ENCODE peak calls at places on chromosomes 6 and 20, in seven cellular contexts. H is keratinocyte, E is H1, U is HCT116, J is fibroblast of lung, L is GM12878, T is K562. Y is an unnamed sample.

GRCh38 chr6:168355716-168356522 is 36.3 kb upstream of the DACT2 start:
- DNase-seq in H (no peak), E (no peak), U (peak; percentile 10), J (no peak), L (no peak), T (peak; percentile 68), Y (no peak)

GRCh38 chr6:45171380-45171779 is 156.8 kb upstream of the RUNX2 start:
- DNase-seq in H (no peak), E (no peak), U (no peak), J (no peak), L (no peak), T (no peak), Y (no peak)

GRCh38 chr6:157533397-157533814 is 152.4 kb downstream of the ZDHHC14 start:
- DNase-seq in H (no peak), E (no peak), U (no peak), J (no peak), L (no peak), T (peak; percentile 25), Y (no peak)

GRCh38 chr20:56043227-56043626 is 37.9 kb upstream of the CBLN4 start:
- DNase-seq in H (no peak), E (no peak), U (no peak), J (no peak), L (no peak), T (no peak), Y (no peak)

GRCh38 chr6:170293881-170294755 is 3.2 kb upstream of the DLL1 start:
- DNase-seq in H (no peak), E (no peak), U (no peak), J (no peak), L (no peak), T (no peak), Y (no peak)

GRCh38 chr20:41003143-41003932 is 25.3 kb upstream of the TOP1 start:
- DNase-seq in H (peak; percentile 93), E (peak; percentile 33), U (peak; percentile 98), J (peak; percentile 99), L (no peak), T (peak; percentile 75), Y (no peak)

GRCh38 chr6:37486440-37486839 is 13.3 kb downstream of the CCDC167 start:
- DNase-seq in H (no peak), E (no peak), U (no peak), J (no peak), L (no peak), T (no peak), Y (no peak)

GRCh38 chr6:43338243-43338642 is 29.6 kb upstream of the CRIP3 start:
- DNase-seq in H (no peak), E (no peak), U (no peak), J (no peak), L (peak; percentile 72), T (no peak), Y (no peak)

GRCh38 chr6:157615411-157615763 is 207.7 kb upstream of the SNX9 start:
- DNase-seq in H (no peak), E (no peak), U (no peak), J (peak; percentile 37), L (no peak), T (no peak), Y (no peak)

GRCh38 chr6:170189236-170189635 is 101.6 kb downstream of the DLL1 start:
- DNase-seq in H (no peak), E (no peak), U (no peak), J (no peak), L (no peak), T (no peak), Y (no peak)

GRCh38 chr6:118984342-118984741 is 49.4 kb upstream of the MCM9 start:
- DNase-seq in H (no peak), E (no peak), U (no peak), J (no peak), L (no peak), T (no peak), Y (no peak)

GRCh38 chr6:56297022-56297995 is 49.9 kb upstream of the COL21A1 start:
- DNase-seq in H (no peak), E (no peak), U (no peak), J (peak; percentile 38), L (no peak), T (no peak), Y (no peak)

GRCh38 chr20:22863881-22864280 is 171.2 kb upstream of the SSTR4 start:
- DNase-seq in H (no peak), E (no peak), U (no peak), J (no peak), L (no peak), T (no peak), Y (no peak)

GRCh38 chr6:156988276-156989158 is 211.3 kb downstream of the ARID1B start:
- DNase-seq in H (no peak), E (no peak), U (no peak), J (no peak), L (peak; percentile 57), T (peak; percentile 83), Y (no peak)

GRCh38 chr20:25382704-25383370 is 7.8 kb downstream of the ABHD12 start:
- DNase-seq in H (no peak), E (no peak), U (no peak), J (no peak), L (no peak), T (no peak), Y (no peak)

DNA sequence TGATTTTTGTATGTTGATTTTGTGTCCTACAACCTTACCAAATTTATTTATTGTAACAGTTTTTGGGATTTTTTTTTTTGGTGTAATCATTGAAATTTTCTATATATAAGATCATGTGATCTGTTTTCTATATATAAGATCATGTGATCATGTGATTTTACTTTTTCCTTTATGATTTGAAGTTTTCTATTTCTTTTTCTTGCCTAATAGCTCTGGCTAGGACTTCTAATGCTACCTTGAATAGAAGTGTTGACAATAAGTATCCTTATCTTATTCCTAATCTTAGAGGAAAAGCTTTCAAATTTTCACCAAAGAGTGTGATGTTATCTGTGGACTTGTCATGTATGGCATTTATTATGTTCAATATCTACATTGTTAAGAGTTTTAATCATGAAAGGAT is 69.7 kb downstream of the TNFAIP3 start:
- DNase-seq in H (no peak), E (no peak), U (no peak), J (no peak), L (no peak), T (no peak), Y (no peak)
- H3K9me3 ChIP-seq in H (no peaks in the 10 kb centered on the region), E (peaks cover 4% of the 10 kb centered on the region), U (no peaks in the 10 kb centered on the region), J (no peaks in the 10 kb centered on the region), L (peaks cover 16% of the 10 kb centered on the region), T (no peaks in the 10 kb centered on the region), Y (no peaks in the 10 kb centered on the region)

DNA sequence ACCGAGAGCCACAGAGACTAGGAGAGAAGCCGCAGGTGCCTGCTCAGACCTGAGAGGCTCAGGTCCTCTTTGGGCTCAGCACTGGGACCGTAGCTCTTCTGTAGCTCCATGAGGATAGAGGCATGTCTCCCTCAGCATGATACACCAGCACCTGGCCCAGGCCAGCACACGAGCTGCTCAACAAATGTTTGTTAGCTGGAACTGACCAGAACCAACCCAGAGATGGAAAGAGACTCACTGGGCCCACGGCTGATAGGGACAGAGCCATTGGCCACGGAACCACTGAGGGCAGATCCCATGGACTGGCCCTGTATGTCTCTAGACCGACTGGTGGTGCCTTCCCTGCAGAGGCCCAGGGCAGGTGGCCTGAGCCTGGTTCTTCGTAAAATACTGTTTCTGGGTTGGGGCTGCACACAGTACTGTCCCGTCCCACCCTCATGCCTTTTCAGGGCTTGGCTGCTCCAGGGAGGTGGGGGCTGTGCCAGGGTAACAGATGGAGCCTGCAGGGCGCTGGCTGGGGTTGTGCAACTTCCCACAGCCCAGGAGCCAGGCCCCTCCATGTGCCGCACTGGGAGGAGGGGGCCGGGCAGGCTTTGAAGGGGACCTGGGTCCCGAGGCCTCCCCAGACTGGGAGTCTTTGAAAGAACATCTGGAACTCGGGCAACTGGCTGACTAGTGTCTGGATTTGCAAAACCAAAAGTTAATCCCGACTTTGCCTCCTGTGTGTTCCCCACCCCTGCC is 5.2 kb downstream of the C20orf204 start:
- DNase-seq in H (no peak), E (no peak), U (no peak), J (no peak), L (no peak), T (no peak), Y (no peak)
- TF ChIP-seq EZH2 in H (no peak), E (no peak), U (no peak), J (peak; percentile 83), L (no peak), T (no peak), Y (no peak)

GRCh38 chr20:53448426-53448825 is 145.2 kb downstream of the ZNF217 start:
- DNase-seq in H (no peak), E (no peak), U (no peak), J (no peak), L (no peak), T (no peak), Y (no peak)

GRCh38 chr20:53444386-53444785 is 149.3 kb downstream of the ZNF217 start:
- DNase-seq in H (no peak), E (no peak), U (no peak), J (no peak), L (no peak), T (no peak), Y (no peak)

GRCh38 chr20:53445276-53445675 is 148.4 kb downstream of the ZNF217 start:
- DNase-seq in H (no peak), E (no peak), U (no peak), J (peak; percentile 8), L (no peak), T (no peak), Y (no peak)

GRCh38 chr20:53447271-53447670 is 146.4 kb downstream of the ZNF217 start:
- DNase-seq in H (no peak), E (no peak), U (no peak), J (no peak), L (no peak), T (no peak), Y (no peak)

DNA sequence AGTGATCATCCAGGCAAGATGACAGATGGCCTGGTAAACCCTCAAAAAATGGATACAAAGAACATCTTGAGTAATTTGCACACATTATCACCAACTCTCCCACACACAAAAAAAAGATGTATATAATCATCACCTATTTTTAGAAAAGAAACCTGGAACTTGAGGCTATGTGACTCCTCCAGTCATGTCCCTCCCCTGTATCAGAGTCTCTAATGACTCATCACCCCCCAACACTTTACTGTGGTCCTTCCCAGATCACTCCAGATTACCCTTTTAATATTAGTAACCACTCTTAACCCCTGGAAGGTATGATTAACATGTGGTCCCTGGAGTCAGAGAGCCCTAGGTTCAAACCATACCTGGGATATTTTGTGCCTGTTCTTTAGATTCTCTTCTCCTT is 144.8 kb downstream of the ZNF217 start:
- DNase-seq in H (no peak), E (no peak), U (no peak), J (no peak), L (no peak), T (no peak), Y (no peak)
- H3K9me3 ChIP-seq in H (no peaks in the 10 kb centered on the region), E (peaks cover 6% of the 10 kb centered on the region), U (no peaks in the 10 kb centered on the region), J (no peaks in the 10 kb centered on the region), L (peaks cover 3% of the 10 kb centered on the region), T (no peaks in the 10 kb centered on the region), Y (peaks cover 6% of the 10 kb centered on the region)

DNA sequence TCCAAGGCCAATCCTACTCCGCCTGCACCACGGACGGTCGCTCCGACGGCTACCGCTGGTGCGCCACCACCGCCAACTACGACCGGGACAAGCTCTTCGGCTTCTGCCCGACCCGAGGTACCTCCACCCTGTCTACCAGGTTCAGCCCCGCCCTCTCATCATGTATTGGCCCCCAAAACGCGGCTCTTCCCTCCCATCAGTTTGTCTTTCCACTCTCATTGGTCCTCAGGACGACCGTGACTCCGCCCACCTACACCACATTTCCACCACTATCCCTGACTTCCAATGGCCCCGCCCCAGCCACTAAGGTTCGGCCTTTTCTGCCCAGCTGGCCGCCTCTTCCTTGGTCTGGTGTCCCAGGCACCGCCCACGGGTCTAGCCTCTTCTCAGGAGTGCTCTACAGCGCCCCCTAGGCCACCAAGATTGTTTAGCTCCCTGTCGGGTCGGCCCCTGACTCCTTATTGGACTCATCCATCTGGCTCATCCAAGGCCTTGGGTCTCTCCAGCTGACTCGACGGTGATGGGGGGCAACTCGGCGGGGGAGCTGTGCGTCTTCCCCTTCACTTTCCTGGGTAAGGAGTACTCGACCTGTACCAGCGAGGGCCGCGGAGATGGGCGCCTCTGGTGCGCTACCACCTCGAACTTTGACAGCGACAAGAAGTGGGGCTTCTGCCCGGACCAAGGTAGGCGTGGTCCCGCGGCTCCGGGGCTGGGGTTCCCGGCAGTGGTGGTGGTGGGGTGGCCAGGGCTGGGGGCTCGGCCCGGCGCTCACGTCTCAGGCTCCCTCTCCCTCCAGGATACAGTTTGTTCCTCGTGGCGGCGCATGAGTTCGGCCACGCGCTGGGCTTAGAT is 3.1 kb downstream of the MMP9 start:
- DNase-seq in H (no peak), E (peak; percentile 92), U (peak; percentile 71), J (peak; percentile 21), L (no peak), T (peak; percentile 95), Y (no peak)
- TF ChIP-seq EZH2 in H (no peak), E (no peak), U (no peak), J (no peak), L (no peak), T (no peak), Y (no peak)